ENCODE peak calls at places on chromosomes 16 and 17, in ten cellular contexts. G is central memory CD8-positive, alpha-beta T cell; T is left colon; M is heart right ventricle; W is heart left ventricle; Y is RWPE2; A is mesenchymal stem cell; F is NCI-H1930; E is HS-5; I is progenitor cell of endocrine pancreas. S is an unnamed sample.

GRCh38 chr17:83079766-83080616 is 582 bp downstream of the METRNL start:
- DNase-seq in G (no peak), T (no peak), M (no peak), W (no peak), Y (no peak), A (no peak), F (no peak), E (no peak), I (no peak), S (peak; percentile 70)

GRCh38 chr17:37674511-37674910 is 31.3 kb upstream of the DDX52 start:
- DNase-seq in G (no peak), T (no peak), M (no peak), W (no peak), Y (no peak), A (peak; percentile 23), F (no peak), E (no peak), I (no peak), S (no peak)

GRCh38 chr17:59292174-59292523 is 39.3 kb upstream of the YPEL2 start:
- DNase-seq in G (no peak), T (no peak), M (no peak), W (no peak), Y (no peak), A (no peak), F (no peak), E (no peak), I (no peak), S (no peak)

GRCh38 chr17:7878234-7878633 is 10.4 kb upstream of the CHD3 start:
- DNase-seq in G (no peak), T (no peak), M (no peak), W (no peak), Y (no peak), A (no peak), F (no peak), E (no peak), I (no peak), S (no peak)

GRCh38 chr17:27782791-27783206 is 17.5 kb downstream of the NOS2 start:
- DNase-seq in G (no peak), T (no peak), M (peak; percentile 28), W (peak; percentile 30), Y (no peak), A (no peak), F (no peak), E (no peak), I (no peak), S (no peak)

GRCh38 chr16:28537076-28537475 is 1.7 kb downstream of the NUPR1 start:
- DNase-seq in G (no peak), T (no peak), M (no peak), W (no peak), Y (no peak), A (no peak), F (no peak), E (no peak), I (no peak), S (no peak)

GRCh38 chr16:86806838-86807351 is 228.5 kb downstream of the FOXL1 start:
- DNase-seq in G (no peak), T (no peak), M (no peak), W (no peak), Y (no peak), A (peak; percentile 17), F (no peak), E (no peak), I (no peak), S (peak; percentile 74)

GRCh38 chr17:44628234-44629188 is 27.8 kb upstream of the MEIOC start:
- DNase-seq in G (no peak), T (peak; percentile 16), M (peak; percentile 66), W (peak; percentile 55), Y (no peak), A (peak; percentile 34), F (no peak), E (no peak), I (no peak), S (peak; percentile 90)

GRCh38 chr16:68194263-68194662 is 41.7 kb downstream of the ESRP2 start:
- DNase-seq in G (no peak), T (no peak), M (no peak), W (no peak), Y (no peak), A (no peak), F (no peak), E (no peak), I (no peak), S (no peak)

GRCh38 chr16:3595110-3595486 is 16.3 kb downstream of the SLX4 start:
- DNase-seq in G (no peak), T (no peak), M (no peak), W (no peak), Y (no peak), A (no peak), F (no peak), E (no peak), I (no peak), S (no peak)

GRCh38 chr17:75261336-75262111 is at the start of the genes GGA3 and MRPS7:
- DNase-seq in G (peak; percentile 96), T (peak; percentile 98), M (peak; percentile 97), W (peak; percentile 97), Y (peak; percentile 97), A (peak; percentile 95), F (peak; percentile 91), E (peak; percentile 85), I (peak; percentile 91), S (peak; percentile 97)

GRCh38 chr17:12927541-12928425 is 90.0 kb downstream of the ELAC2 start:
- DNase-seq in G (no peak), T (no peak), M (peak; percentile 47), W (peak; percentile 32), Y (no peak), A (no peak), F (no peak), E (no peak), I (no peak), S (no peak)

GRCh38 chr16:22333457-22333994 is 36.3 kb downstream of the POLR3E start:
- DNase-seq in G (no peak), T (no peak), M (no peak), W (no peak), Y (no peak), A (no peak), F (no peak), E (no peak), I (no peak), S (no peak)

GRCh38 chr16:88865742-88866141 is 718 bp downstream of the PABPN1L start:
- DNase-seq in G (no peak), T (no peak), M (no peak), W (no peak), Y (no peak), A (no peak), F (no peak), E (no peak), I (no peak), S (no peak)

GRCh38 chr17:35313875-35314409 is 59.5 kb downstream of the SLFN11 start:
- DNase-seq in G (peak; percentile 16), T (peak; percentile 22), M (peak; percentile 70), W (peak; percentile 69), Y (no peak), A (no peak), F (no peak), E (no peak), I (no peak), S (no peak)

GRCh38 chr16:23920446-23920845 is 84.7 kb downstream of the PRKCB start:
- DNase-seq in G (no peak), T (no peak), M (no peak), W (no peak), Y (no peak), A (no peak), F (no peak), E (no peak), I (no peak), S (no peak)

GRCh38 chr16:68987734-68988457 is 117.6 kb upstream of the HAS3 start:
- DNase-seq in G (no peak), T (no peak), M (no peak), W (no peak), Y (no peak), A (no peak), F (no peak), E (no peak), I (no peak), S (no peak)

GRCh38 chr17:29699283-29699682 is 76.6 kb upstream of the CORO6 start:
- DNase-seq in G (no peak), T (no peak), M (no peak), W (no peak), Y (no peak), A (no peak), F (no peak), E (no peak), I (no peak), S (no peak)

GRCh38 chr17:70239391-70239826 is 70.1 kb downstream of the KCNJ2 start:
- DNase-seq in G (no peak), T (no peak), M (no peak), W (no peak), Y (no peak), A (no peak), F (no peak), E (no peak), I (no peak), S (no peak)

GRCh38 chr16:57876210-57876609 is 73.9 kb upstream of the KIFC3 start:
- DNase-seq in G (no peak), T (no peak), M (no peak), W (no peak), Y (no peak), A (no peak), F (no peak), E (no peak), I (no peak), S (no peak)

GRCh38 chr16:28513484-28514181 is 7.0 kb upstream of the IL27 start:
- DNase-seq in G (no peak), T (no peak), M (no peak), W (no peak), Y (no peak), A (peak; percentile 14), F (no peak), E (no peak), I (no peak), S (no peak)

GRCh38 chr17:66228887-66229782 is at the start of gene APOH:
- DNase-seq in G (no peak), T (no peak), M (no peak), W (no peak), Y (no peak), A (no peak), F (no peak), E (no peak), I (no peak), S (no peak)

GRCh38 chr17:76204277-76204676 is 36.0 kb downstream of the RNF157 start:
- DNase-seq in G (no peak), T (no peak), M (no peak), W (no peak), Y (no peak), A (peak; percentile 81), F (no peak), E (peak; percentile 80), I (no peak), S (no peak)

GRCh38 chr17:76427457-76428231 is 25.3 kb downstream of the UBE2O start:
- DNase-seq in G (no peak), T (peak; percentile 59), M (no peak), W (no peak), Y (no peak), A (peak; percentile 36), F (no peak), E (no peak), I (no peak), S (no peak)

GRCh38 chr16:82192665-82193064 is 22.6 kb upstream of the MPHOSPH6 start:
- DNase-seq in G (no peak), T (no peak), M (no peak), W (no peak), Y (no peak), A (peak; percentile 77), F (no peak), E (peak; percentile 44), I (no peak), S (no peak)